ENCODE peak calls at places on chromosome 1, in ten cellular contexts. One of them, this sample, is unnamed.

GRCh38 chr1:29417558-29417858 is 181.2 kb downstream of the PTPRU start:
- DNase-seq in upper lobe of right lung: no peak
- DNase-seq in heart left ventricle: no peak
- DNase-seq in hepatocyte: no peak
- DNase-seq in AG08396: no peak
- DNase-seq in cardiac fibroblast: no peak
- DNase-seq in endothelial cell: no peak
- DNase-seq in left kidney: no peak
- DNase-seq in ovary: no peak
- DNase-seq in NCI-H1105 treated with DMSO at 0.1 percent for 48 hours: no peak
- DNase-seq in this sample: no peak

GRCh38 chr1:63865561-63865960 is 91.7 kb downstream of the ROR1 start:
- DNase-seq in upper lobe of right lung: no peak
- DNase-seq in heart left ventricle: no peak
- DNase-seq in hepatocyte: no peak
- DNase-seq in AG08396: no peak
- DNase-seq in cardiac fibroblast: no peak
- DNase-seq in endothelial cell: no peak
- DNase-seq in left kidney: no peak
- DNase-seq in ovary: no peak
- DNase-seq in NCI-H1105 treated with DMSO at 0.1 percent for 48 hours: no peak
- DNase-seq in this sample: no peak

GRCh38 chr1:183126528-183126927 is 59.5 kb upstream of the LAMC2 start:
- DNase-seq in upper lobe of right lung: no peak
- DNase-seq in heart left ventricle: no peak
- DNase-seq in hepatocyte: no peak
- DNase-seq in AG08396: peak; percentile 65
- DNase-seq in cardiac fibroblast: no peak
- DNase-seq in endothelial cell: no peak
- DNase-seq in left kidney: no peak
- DNase-seq in ovary: no peak
- DNase-seq in NCI-H1105 treated with DMSO at 0.1 percent for 48 hours: no peak
- DNase-seq in this sample: no peak

GRCh38 chr1:37486680-37487618 is 12.6 kb downstream of the ZC3H12A start:
- DNase-seq in upper lobe of right lung: peak; percentile 90
- DNase-seq in heart left ventricle: peak; percentile 68
- DNase-seq in hepatocyte: peak; percentile 85
- DNase-seq in AG08396: peak; percentile 86
- DNase-seq in cardiac fibroblast: peak; percentile 87
- DNase-seq in endothelial cell: peak; percentile 88
- DNase-seq in left kidney: peak; percentile 80
- DNase-seq in ovary: peak; percentile 80
- DNase-seq in NCI-H1105 treated with DMSO at 0.1 percent for 48 hours: peak; percentile 35
- DNase-seq in this sample: peak; percentile 26

GRCh38 chr1:53602376-53602775 is 136.6 kb downstream of the GLIS1 start:
- DNase-seq in upper lobe of right lung: peak; percentile 35
- DNase-seq in heart left ventricle: no peak
- DNase-seq in hepatocyte: no peak
- DNase-seq in AG08396: no peak
- DNase-seq in cardiac fibroblast: no peak
- DNase-seq in endothelial cell: no peak
- DNase-seq in left kidney: no peak
- DNase-seq in ovary: no peak
- DNase-seq in NCI-H1105 treated with DMSO at 0.1 percent for 48 hours: no peak
- DNase-seq in this sample: no peak

GRCh38 chr1:221777434-221778072 is 35.7 kb upstream of the DUSP10 start:
- DNase-seq in upper lobe of right lung: no peak
- DNase-seq in heart left ventricle: no peak
- DNase-seq in hepatocyte: no peak
- DNase-seq in AG08396: no peak
- DNase-seq in cardiac fibroblast: no peak
- DNase-seq in endothelial cell: no peak
- DNase-seq in left kidney: no peak
- DNase-seq in ovary: no peak
- DNase-seq in NCI-H1105 treated with DMSO at 0.1 percent for 48 hours: no peak
- DNase-seq in this sample: no peak

GRCh38 chr1:108686609-108687313 is 5.3 kb upstream of the PRPF38B start:
- DNase-seq in upper lobe of right lung: no peak
- DNase-seq in heart left ventricle: no peak
- DNase-seq in hepatocyte: no peak
- DNase-seq in AG08396: peak; percentile 68
- DNase-seq in cardiac fibroblast: peak; percentile 34
- DNase-seq in endothelial cell: no peak
- DNase-seq in left kidney: no peak
- DNase-seq in ovary: no peak
- DNase-seq in NCI-H1105 treated with DMSO at 0.1 percent for 48 hours: no peak
- DNase-seq in this sample: no peak

GRCh38 chr1:62746086-62746808 is 37.7 kb upstream of the ATG4C start:
- DNase-seq in upper lobe of right lung: no peak
- DNase-seq in heart left ventricle: no peak
- DNase-seq in hepatocyte: peak; percentile 50
- DNase-seq in AG08396: peak; percentile 56
- DNase-seq in cardiac fibroblast: peak; percentile 77
- DNase-seq in endothelial cell: no peak
- DNase-seq in left kidney: peak; percentile 69
- DNase-seq in ovary: no peak
- DNase-seq in NCI-H1105 treated with DMSO at 0.1 percent for 48 hours: peak; percentile 58
- DNase-seq in this sample: peak; percentile 35

This sample was measured in NCI-H2171.